ENCODE peak calls at places on chromosomes 16 and 17, in five cellular contexts. D is K562, G is GM12878, K is HepG2, I is SK-N-SH. U is an unnamed sample.

GRCh38 chr17:77804796-77805426 is 153.6 kb upstream of the TNRC6C start:
- DNase-seq in D (no peak), G (no peak), K (no peak), I (no peak), U (no peak)

GRCh38 chr16:6926762-6927161 is 405.9 kb upstream of the RBFOX1 start:
- DNase-seq in D (no peak), G (no peak), K (no peak), I (no peak), U (no peak)

GRCh38 chr17:19263621-19264010 is 26.4 kb downstream of the EPN2 start:
- DNase-seq in D (no peak), G (no peak), K (no peak), I (no peak), U (no peak)

GRCh38 chr17:7551396-7551795 is 2.5 kb downstream of the TNFSF12 start:
- DNase-seq in D (no peak), G (no peak), K (peak), I (no peak), U (no peak)

GRCh38 chr17:82892869-82893565 is 53.2 kb upstream of the ZNF750 start:
- DNase-seq in D (no peak), G (no peak), K (no peak), I (no peak), U (no peak)

GRCh38 chr16:51365715-51366114 is 214.6 kb upstream of the SALL1 start:
- DNase-seq in D (no peak), G (no peak), K (no peak), I (no peak), U (no peak)

GRCh38 chr17:15444805-15445204 is 22.6 kb downstream of the CDRT4 start:
- DNase-seq in D (peak), G (no peak), K (no peak), I (peak), U (peak)

GRCh38 chr17:48545022-48545376 is at the start of gene HOXB2:
- DNase-seq in D (peak), G (no peak), K (no peak), I (no peak), U (peak)

GRCh38 chr16:57087003-57087402 is 5.4 kb upstream of the CPNE2 start:
- DNase-seq in D (no peak), G (no peak), K (no peak), I (no peak), U (no peak)

GRCh38 chr16:70685061-70685937 is 554 bp downstream of the MTSS2 start:
- DNase-seq in D (peak), G (no peak), K (no peak), I (peak), U (peak)

GRCh38 chr17:20271016-20271610 is 196.2 kb downstream of the LGALS9B start:
- DNase-seq in D (no peak), G (no peak), K (no peak), I (no peak), U (no peak)

GRCh38 chr16:85507342-85507741 is 105.8 kb upstream of the GSE1 start:
- DNase-seq in D (no peak), G (no peak), K (no peak), I (no peak), U (no peak)

GRCh38 chr16:56944954-56945839 is 13.3 kb downstream of the HERPUD1 start:
- DNase-seq in D (no peak), G (peak), K (no peak), I (no peak), U (no peak)

GRCh38 chr16:3188675-3188924 is 596 bp downstream of the OR1F1 start:
- DNase-seq in D (no peak), G (no peak), K (no peak), I (no peak), U (no peak)

GRCh38 chr17:6913608-6914443 is 82.0 kb upstream of the ALOX12 start:
- DNase-seq in D (peak), G (no peak), K (peak), I (peak), U (peak)

GRCh38 chr17:70100983-70101382 is 26.0 kb downstream of the KCNJ16 start:
- DNase-seq in D (no peak), G (no peak), K (no peak), I (peak), U (no peak)

GRCh38 chr16:14300631-14301149 is 229.6 kb downstream of the MRTFB start:
- DNase-seq in D (peak), G (no peak), K (peak), I (peak), U (peak)

GRCh38 chr17:50280068-50280467 is 5.8 kb downstream of the TMEM92 start:
- DNase-seq in D (no peak), G (no peak), K (no peak), I (no peak), U (no peak)

GRCh38 chr17:64685705-64686104 is 23.6 kb upstream of the SMURF2 start:
- DNase-seq in D (no peak), G (no peak), K (no peak), I (no peak), U (peak)

GRCh38 chr16:55045329-55046145 is 114.9 kb downstream of the IRX5 start:
- DNase-seq in D (no peak), G (no peak), K (no peak), I (no peak), U (no peak)

GRCh38 chr16:85704900-85705846 is 16.4 kb upstream of the GINS2 start:
- DNase-seq in D (no peak), G (no peak), K (no peak), I (no peak), U (no peak)

GRCh38 chr17:45823598-45823997 is 21.1 kb upstream of the SPPL2C start:
- DNase-seq in D (no peak), G (no peak), K (no peak), I (no peak), U (no peak)

DNA sequence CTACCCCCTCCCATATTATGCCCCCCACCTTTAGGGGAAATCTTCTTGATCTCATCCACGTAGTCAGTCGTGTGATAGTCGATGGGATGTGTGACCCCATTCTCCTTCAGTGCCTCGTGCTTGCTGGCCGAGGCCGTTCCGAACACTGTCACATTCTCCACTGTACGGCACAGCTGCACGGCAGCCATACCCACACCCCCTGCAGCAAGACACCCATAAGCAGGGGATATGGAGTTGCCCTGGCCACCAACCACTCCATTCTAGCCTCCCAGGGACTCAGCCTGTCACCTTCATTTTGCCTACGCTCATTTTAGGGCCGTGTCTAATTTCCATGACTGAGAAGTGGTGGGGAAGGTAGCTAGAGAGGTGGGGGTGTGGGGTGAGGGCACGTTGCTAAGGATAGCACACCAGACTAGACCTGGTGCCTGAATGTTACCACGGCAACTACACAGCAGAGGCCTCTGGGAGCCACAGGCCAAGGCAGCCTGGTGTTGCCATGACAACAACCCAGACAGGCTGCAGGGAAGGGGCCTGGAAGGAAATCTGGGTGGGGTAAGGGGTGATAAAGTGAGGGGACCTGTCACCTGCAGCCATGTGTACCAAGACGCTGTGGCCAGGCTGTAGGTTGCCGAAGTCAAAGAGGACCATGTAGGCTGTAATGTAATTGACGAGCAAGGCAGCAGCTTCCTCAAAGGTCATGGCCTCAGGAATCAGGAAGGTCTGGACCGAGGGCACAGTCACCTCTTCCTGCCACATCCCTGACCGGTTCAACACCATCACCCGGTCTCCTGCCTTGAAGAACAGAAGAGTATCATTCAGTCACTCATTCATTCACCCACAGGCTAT is 4.0 kb downstream of the VAT1 start:
- DNase-seq in D (no peak), G (no peak), K (no peak), I (peak), U (no peak)
- TF ChIP-seq FOXM1 in D (no peak), G (no peak), K (no peak), I (no peak), U (no peak)

GRCh38 chr16:8849411-8850011 is 19.3 kb downstream of the CARHSP1 start:
- DNase-seq in D (no peak), G (no peak), K (no peak), I (peak), U (no peak)

GRCh38 chr16:8848231-8848938 is 20.4 kb downstream of the CARHSP1 start:
- DNase-seq in D (no peak), G (no peak), K (no peak), I (peak), U (no peak)

GRCh38 chr16:8847623-8848022 is 21.2 kb downstream of the CARHSP1 start:
- DNase-seq in D (no peak), G (no peak), K (no peak), I (peak), U (no peak)

GRCh38 chr16:8850279-8850885 is 18.4 kb downstream of the CARHSP1 start:
- DNase-seq in D (no peak), G (no peak), K (peak), I (peak), U (no peak)

GRCh38 chr16:8848939-8849391 is 19.8 kb downstream of the CARHSP1 start:
- DNase-seq in D (no peak), G (no peak), K (no peak), I (peak), U (no peak)
- TF ChIP-seq FOXM1 in D (no peak), G (no peak), K (no peak), I (no peak), U (no peak)

GRCh38 chr16:49589721-49590120 is 216.1 kb downstream of the C16orf78 start:
- DNase-seq in D (no peak), G (no peak), K (no peak), I (no peak), U (no peak)

GRCh38 chr16:49590166-49590871 is 216.7 kb downstream of the C16orf78 start:
- DNase-seq in D (no peak), G (no peak), K (no peak), I (no peak), U (no peak)

GRCh38 chr16:49587511-49587910 is 213.9 kb downstream of the C16orf78 start:
- DNase-seq in D (no peak), G (no peak), K (no peak), I (no peak), U (no peak)

GRCh38 chr16:49588061-49588460 is 214.5 kb downstream of the C16orf78 start:
- DNase-seq in D (no peak), G (no peak), K (no peak), I (no peak), U (no peak)

GRCh38 chr16:49588729-49589384 is 215.3 kb downstream of the C16orf78 start:
- DNase-seq in D (peak), G (no peak), K (no peak), I (no peak), U (no peak)
- TF ChIP-seq FOXM1 in D (no peak), G (no peak), K (no peak), I (no peak), U (no peak)

GRCh38 chr17:81512560-81512983 is at the start of gene ACTG1:
- DNase-seq in D (peak), G (no peak), K (peak), I (peak), U (peak)
- TF ChIP-seq FOXM1 in D (no peak), G (no peak), K (no peak), I (peak), U (no peak)

DNA sequence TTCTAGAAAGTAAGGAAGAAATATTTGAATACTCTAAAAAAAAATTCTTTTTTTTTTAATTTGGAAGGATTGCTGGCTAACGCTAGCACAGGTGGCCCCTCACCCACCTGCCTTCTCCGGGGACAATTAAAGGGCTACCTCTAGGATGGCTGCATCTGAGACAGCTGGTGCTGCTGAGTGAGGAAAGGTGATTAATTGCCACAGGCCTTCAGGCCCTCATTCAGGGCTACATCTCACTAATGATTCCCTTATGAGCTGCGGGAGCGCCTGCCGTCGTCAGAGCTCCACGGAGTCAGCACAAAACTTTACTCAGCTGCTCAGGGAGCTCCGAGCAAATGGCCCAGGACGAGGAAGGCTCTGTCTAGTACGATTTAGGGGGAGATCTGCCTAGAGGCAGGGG is 27.0 kb upstream of the AKTIP start:
- DNase-seq in D (no peak), G (no peak), K (no peak), I (peak), U (no peak)
- TF ChIP-seq FOXM1 in D (no peak), G (no peak), K (no peak), I (no peak), U (no peak)

GRCh38 chr17:73166731-73167581 is 2.1 kb downstream of the SSTR2 start:
- DNase-seq in D (no peak), G (no peak), K (no peak), I (no peak), U (no peak)
- TF ChIP-seq FOXM1 in D (no peak), G (no peak), K (no peak), I (no peak), U (no peak)

GRCh38 chr17:59638553-59638952 is 18.9 kb downstream of the CLTC start:
- DNase-seq in D (no peak), G (no peak), K (no peak), I (no peak), U (no peak)
- TF ChIP-seq FOXM1 in D (no peak), G (no peak), K (no peak), I (no peak), U (no peak)

GRCh38 chr16:87662254-87663204 is 60.2 kb downstream of the JPH3 start:
- DNase-seq in D (no peak), G (no peak), K (no peak), I (no peak), U (no peak)

GRCh38 chr16:87661561-87661960 is 59.3 kb downstream of the JPH3 start:
- DNase-seq in D (peak), G (no peak), K (peak), I (no peak), U (peak)

GRCh38 chr16:87654826-87655225 is 52.5 kb downstream of the JPH3 start:
- DNase-seq in D (no peak), G (no peak), K (no peak), I (no peak), U (no peak)

GRCh38 chr16:87657621-87658192 is 55.4 kb downstream of the JPH3 start:
- DNase-seq in D (peak), G (no peak), K (peak), I (no peak), U (peak)

GRCh38 chr16:87658564-87659225 is 56.4 kb downstream of the JPH3 start:
- DNase-seq in D (no peak), G (no peak), K (no peak), I (no peak), U (no peak)
- TF ChIP-seq FOXM1 in D (no peak), G (no peak), K (no peak), I (no peak), U (no peak)

DNA sequence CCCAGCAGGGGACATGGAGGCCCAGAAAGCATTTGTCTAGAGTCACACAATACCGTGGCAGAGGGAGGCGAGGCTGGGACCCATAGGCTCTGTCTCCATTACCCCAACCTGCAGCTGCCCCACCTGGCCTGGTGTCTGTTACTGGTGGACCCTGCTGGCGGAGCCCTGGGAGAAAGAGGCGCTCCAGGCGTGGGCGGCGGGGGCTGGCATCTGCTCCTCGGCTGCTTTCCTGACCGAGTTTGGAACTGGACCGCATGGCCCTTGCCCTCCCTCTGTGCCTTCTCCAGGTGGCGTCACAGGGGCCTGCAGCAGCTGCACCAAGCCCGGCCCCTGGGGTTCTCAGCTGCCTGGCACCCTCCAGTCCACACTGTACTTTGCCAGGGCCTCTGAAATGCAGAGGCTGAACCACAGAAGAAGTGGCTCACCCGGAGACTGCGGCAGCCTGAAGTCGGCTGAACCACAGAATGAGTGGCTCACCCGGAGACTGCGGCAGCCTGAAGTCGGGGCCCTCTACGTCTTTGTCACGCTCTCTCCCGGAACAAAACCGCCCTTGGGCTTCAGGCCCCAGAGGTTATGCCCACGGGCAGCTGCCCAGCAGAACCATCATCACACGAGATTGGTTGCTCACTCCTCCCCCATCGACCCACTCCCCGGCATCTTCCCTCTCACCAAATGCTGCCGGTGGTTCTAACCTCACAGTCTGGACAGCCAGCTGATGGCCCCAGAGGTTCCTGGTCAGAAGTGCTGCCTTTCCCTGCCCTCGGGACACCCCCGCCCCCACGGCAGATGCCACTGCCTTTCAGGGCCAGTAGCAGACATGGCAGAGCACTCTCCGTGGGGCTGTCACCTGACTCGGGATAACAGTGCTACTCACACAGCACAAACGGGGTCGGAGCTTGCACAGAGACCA is 20.2 kb downstream of the CBFA2T3 start:
- DNase-seq in D (no peak), G (no peak), K (no peak), I (no peak), U (no peak)
- TF ChIP-seq FOXM1 in D (no peak), G (no peak), K (no peak), I (no peak), U (no peak)

DNA sequence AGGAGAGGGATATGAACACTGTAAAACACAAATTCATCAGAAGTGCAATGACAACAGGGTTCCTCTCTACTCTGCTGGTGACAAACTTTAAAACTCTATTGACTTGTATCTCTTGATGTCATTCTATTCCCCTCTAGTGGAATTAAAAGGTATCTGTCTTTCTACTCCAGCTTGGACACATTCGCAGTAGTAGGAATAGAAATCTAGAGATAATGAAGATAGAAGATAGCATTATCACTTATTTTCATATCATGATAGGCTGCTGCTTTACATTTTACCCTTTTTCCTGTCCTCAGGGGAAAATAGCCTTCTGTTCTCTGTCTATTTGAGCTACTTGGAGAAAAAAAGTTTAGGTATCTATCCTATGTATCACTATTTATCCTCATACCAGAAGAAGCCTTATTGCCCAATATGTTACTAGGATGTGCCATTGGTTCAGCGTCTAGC is 209.6 kb upstream of the CACNG5 start:
- DNase-seq in D (peak), G (no peak), K (peak), I (peak), U (peak)
- TF ChIP-seq FOXM1 in D (no peak), G (no peak), K (no peak), I (no peak), U (no peak)

U was measured in HEK293T.